ENCODE peak calls at places on chromosomes 3 and 15, in six cellular contexts. Q, J, N, K, I and M are unnamed samples.

GRCh38 chr3:95200384-95200783 is 1137.5 kb downstream of the NSUN3 start:
- DNase-seq in J (no peak), N (no peak), I (no peak), Q (no peak), K (no peak), M (no peak)

GRCh38 chr3:86152620-86153019 is 838.3 kb downstream of the VGLL3 start:
- DNase-seq in I (no peak), K (no peak), N (no peak), J (no peak), Q (no peak), M (no peak)

GRCh38 chr15:37758412-37758811 is 176.0 kb upstream of the TMCO5A start:
- DNase-seq in Q (no peak), K (no peak), J (no peak), N (no peak), I (no peak), M (no peak)

GRCh38 chr15:75584121-75584520 is 5.0 kb upstream of the PTPN9 start:
- DNase-seq in N (no peak), K (no peak), I (no peak), Q (no peak), J (no peak), M (no peak)

GRCh38 chr3:152258448-152259302 is 10.1 kb upstream of the MBNL1 start:
- DNase-seq in I (peak), K (peak), N (peak), Q (peak), J (no peak), M (peak)

GRCh38 chr3:31010491-31010890 is 116.0 kb upstream of the GADL1 start:
- DNase-seq in Q (no peak), K (no peak), J (no peak), I (no peak), N (no peak), M (peak)

GRCh38 chr3:59464187-59464586 is 414.4 kb upstream of the CFAP20DC start:
- DNase-seq in N (no peak), Q (no peak), I (no peak), J (no peak), K (no peak), M (no peak)

GRCh38 chr15:75237316-75237982 is 20.7 kb upstream of the GOLGA6C start:
- DNase-seq in K (no peak), J (no peak), N (no peak), I (no peak), Q (no peak), M (no peak)